ENCODE peak calls at places on chromosomes 16 and 17, in nine cellular contexts. N is activated CD4-positive, alpha-beta T cell treated with anti-CD3 and anti-CD28 coated beads, Interleukin-2, amount 10 ng/mL, durations not matched to agents 24 days and 14 days; C is ELR; H is C1 segment of cervical spinal cord; A is NCI-H2029 treated with DMSO at 0.1 percent for 48 hours; J is choroid plexus epithelial cell; D is activated CD8-positive, alpha-beta T cell treated with anti-CD3 and anti-CD28 coated beads for 36 hours; W is NCI-H774; S is fibroblast of the conjunctiva. I is an unnamed sample.

GRCh38 chr16:85187002-85187401 is 74.7 kb upstream of the CIBAR2 start:
- DNase-seq in N (no peak), C (peak), H (no peak), A (no peak), J (peak), D (no peak), W (no peak), S (no peak), I (no peak)

GRCh38 chr16:13070268-13070667 is 168.9 kb downstream of the SHISA9 start:
- DNase-seq in N (no peak), C (no peak), H (no peak), A (no peak), J (no peak), D (no peak), W (peak), S (no peak), I (peak)

GRCh38 chr17:81717766-81718089 is 5.6 kb downstream of the SLC25A10 start:
- DNase-seq in N (no peak), C (no peak), H (no peak), A (no peak), J (no peak), D (no peak), W (no peak), S (no peak), I (no peak)

GRCh38 chr17:65389426-65389825 is 172.0 kb downstream of the AXIN2 start:
- DNase-seq in N (no peak), C (peak), H (no peak), A (no peak), J (peak), D (no peak), W (no peak), S (no peak), I (no peak)

GRCh38 chr16:72673118-72673517 is 374.8 kb downstream of the ZFHX3 start:
- DNase-seq in N (no peak), C (peak), H (no peak), A (no peak), J (peak), D (no peak), W (no peak), S (no peak), I (no peak)

GRCh38 chr17:8953152-8953885 is 12.2 kb downstream of the PIK3R5 start:
- DNase-seq in N (peak), C (no peak), H (no peak), A (no peak), J (no peak), D (no peak), W (no peak), S (no peak), I (no peak)

GRCh38 chr16:84423416-84423837 is 55.1 kb downstream of the ATP2C2 start:
- DNase-seq in N (no peak), C (peak), H (no peak), A (no peak), J (peak), D (no peak), W (no peak), S (peak), I (no peak)

GRCh38 chr16:49461517-49461951 is 87.9 kb downstream of the C16orf78 start:
- DNase-seq in N (no peak), C (no peak), H (no peak), A (no peak), J (no peak), D (no peak), W (no peak), S (no peak), I (no peak)

GRCh38 chr17:4710693-4711634 is 532 bp downstream of the ARRB2 start:
- DNase-seq in N (peak), C (no peak), H (no peak), A (no peak), J (no peak), D (peak), W (no peak), S (no peak), I (no peak)

GRCh38 chr16:57892447-57893096 is 78.4 kb downstream of the CNGB1 start:
- DNase-seq in N (no peak), C (peak), H (peak), A (no peak), J (peak), D (no peak), W (no peak), S (no peak), I (no peak)

GRCh38 chr16:59192551-59193199 is 458.6 kb upstream of the GOT2 start:
- DNase-seq in N (peak), C (peak), H (no peak), A (no peak), J (peak), D (peak), W (no peak), S (no peak), I (no peak)

GRCh38 chr17:73297934-73298861 is 13.6 kb downstream of the CDC42EP4 start:
- DNase-seq in N (no peak), C (peak), H (no peak), A (no peak), J (no peak), D (no peak), W (peak), S (no peak), I (no peak)

GRCh38 chr17:19978206-19978802 is 676 bp upstream of the AKAP10 start:
- DNase-seq in N (peak), C (peak), H (peak), A (no peak), J (no peak), D (peak), W (no peak), S (no peak), I (peak)

GRCh38 chr17:897970-898619 is 81.5 kb downstream of the NXN start:
- DNase-seq in N (no peak), C (no peak), H (no peak), A (no peak), J (no peak), D (no peak), W (no peak), S (no peak), I (no peak)

GRCh38 chr16:4360538-4361021 is 9.5 kb upstream of the PAM16 start:
- DNase-seq in N (peak), C (no peak), H (no peak), A (no peak), J (no peak), D (peak), W (no peak), S (no peak), I (no peak)

GRCh38 chr17:49992191-49992932 is 2.7 kb downstream of the DLX3 start:
- DNase-seq in N (no peak), C (no peak), H (no peak), A (no peak), J (no peak), D (no peak), W (no peak), S (no peak), I (no peak)

GRCh38 chr16:278863-279366 is 1.5 kb upstream of the ARHGDIG start:
- DNase-seq in N (peak), C (peak), H (no peak), A (peak), J (peak), D (peak), W (peak), S (no peak), I (no peak)

GRCh38 chr16:73032548-73033270 is 15.2 kb downstream of the ZFHX3 start:
- DNase-seq in N (no peak), C (no peak), H (no peak), A (no peak), J (no peak), D (no peak), W (no peak), S (no peak), I (no peak)

GRCh38 chr17:7241783-7242716 is at the start of gene GABARAP:
- DNase-seq in N (peak), C (peak), H (peak), A (peak), J (peak), D (peak), W (peak), S (peak), I (peak)

GRCh38 chr16:89584768-89585549 is 9.4 kb downstream of the CPNE7 start:
- DNase-seq in N (no peak), C (no peak), H (no peak), A (no peak), J (peak), D (no peak), W (no peak), S (no peak), I (no peak)

GRCh38 chr16:29784157-29784556 is 6.1 kb downstream of the ZG16 start:
- DNase-seq in N (peak), C (no peak), H (no peak), A (no peak), J (no peak), D (peak), W (no peak), S (no peak), I (no peak)

GRCh38 chr17:77281024-77281903 is 140.5 kb downstream of the SEC14L1 start:
- DNase-seq in N (peak), C (peak), H (no peak), A (no peak), J (no peak), D (peak), W (peak), S (no peak), I (no peak)